ENCODE peak calls at places on chromosome 7, in five cellular contexts. S is fibroblast of the aortic adventitia, L is HCT116, U is GM23338, W is brain microvascular endothelial cell. Y is an unnamed sample.

GRCh38 chr7:42029405-42029804 is 207.6 kb downstream of the GLI3 start:
- DNase-seq in S (no peak), L (no peak), U (peak), W (no peak), Y (no peak)

GRCh38 chr7:155269766-155270585 is 27.7 kb upstream of the INSIG1 start:
- DNase-seq in S (no peak), L (no peak), U (no peak), W (peak), Y (no peak)

GRCh38 chr7:35362341-35362740 is 108.4 kb upstream of the TBX20 start:
- DNase-seq in S (no peak), L (no peak), U (no peak), W (no peak), Y (no peak)

GRCh38 chr7:148575640-148576411 is 14.7 kb upstream of the C7orf33 start:
- DNase-seq in S (peak), L (peak), U (peak), W (peak), Y (peak)

GRCh38 chr7:93014410-93014809 is 103.4 kb downstream of the SAMD9 start:
- DNase-seq in S (no peak), L (no peak), U (no peak), W (no peak), Y (no peak)

GRCh38 chr7:94289071-94289470 is 105.6 kb upstream of the COL1A2 start:
- DNase-seq in S (peak), L (peak), U (peak), W (peak), Y (no peak)

GRCh38 chr7:17234398-17235021 is 63.9 kb upstream of the AHR start:
- DNase-seq in S (peak), L (peak), U (peak), W (peak), Y (no peak)

GRCh38 chr7:134374791-134375190 is 58.1 kb upstream of the SLC35B4 start:
- DNase-seq in S (no peak), L (no peak), U (no peak), W (no peak), Y (no peak)

GRCh38 chr7:95669513-95669912 is 73.2 kb upstream of the PDK4 start:
- DNase-seq in S (no peak), L (no peak), U (no peak), W (no peak), Y (no peak)

GRCh38 chr7:4958477-4959301 is at the start of gene MMD2:
- DNase-seq in S (no peak), L (no peak), U (peak), W (no peak), Y (no peak)
- H3K4me3 ChIP-seq in S (no peak), L (no peak), U (peak), W (no peak), Y (peak)

GRCh38 chr7:156764016-156764669 is 123.6 kb downstream of the RNF32 start:
- DNase-seq in S (peak), L (peak), U (peak), W (peak), Y (peak)
- TF ChIP-seq CTCF in S (peak), L (peak), U (peak), W (peak), Y (peak)

GRCh38 chr7:36711256-36711655 is 13.0 kb downstream of the AOAH start:
- DNase-seq in S (no peak), L (no peak), U (no peak), W (no peak), Y (no peak)
- H3K4me3 ChIP-seq in S (no peak), L (no peak), U (no peak), W (no peak), Y (no peak)

GRCh38 chr7:99876933-99877332 is at the start of gene OR2AE1:
- DNase-seq in S (no peak), L (no peak), U (no peak), W (no peak), Y (no peak)

GRCh38 chr7:99881370-99881769 is 4.5 kb upstream of the OR2AE1 start:
- DNase-seq in S (no peak), L (no peak), U (no peak), W (no peak), Y (no peak)

GRCh38 chr7:99876491-99876890 is 342 bp downstream of the OR2AE1 start:
- DNase-seq in S (no peak), L (no peak), U (no peak), W (no peak), Y (no peak)
- TF ChIP-seq CTCF in S (no peak), L (no peak), U (peak), W (no peak), Y (no peak)

GRCh38 chr7:50580053-50580452 is 14.8 kb upstream of the DDC start:
- DNase-seq in S (no peak), L (no peak), U (no peak), W (no peak), Y (no peak)
- H3K4me3 ChIP-seq in S (no peak), L (no peak), U (no peak), W (no peak), Y (no peak)

GRCh38 chr7:121137580-121137979 is 149.1 kb downstream of the CPED1 start:
- DNase-seq in S (no peak), L (no peak), U (no peak), W (no peak), Y (no peak)
- TF ChIP-seq CTCF in S (no peak), L (no peak), U (no peak), W (no peak), Y (no peak)

DNA sequence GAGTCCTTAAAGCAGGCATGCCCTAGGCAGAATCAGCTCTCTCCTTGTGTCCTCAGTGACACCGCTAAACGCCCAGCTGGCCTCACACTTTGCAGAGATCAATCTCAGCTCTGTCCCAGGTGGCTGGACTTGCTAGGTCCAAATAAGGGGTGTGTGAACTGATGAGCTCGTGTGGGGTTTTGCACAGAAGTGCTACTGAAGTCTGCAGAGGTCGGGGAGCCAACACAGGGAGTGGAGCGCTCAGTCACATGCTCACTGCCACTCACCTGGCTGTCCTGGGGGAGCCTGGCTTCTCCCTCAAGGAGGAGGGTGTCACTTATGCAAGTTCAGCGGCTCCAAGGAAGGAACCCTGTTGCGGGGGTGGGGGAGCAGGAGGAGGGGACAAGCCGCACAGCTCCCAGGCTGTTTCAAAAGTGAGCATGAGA is 2.0 kb downstream of the ELN start:
- DNase-seq in S (no peak), L (no peak), U (peak), W (no peak), Y (peak)
- H3K4me3 ChIP-seq in S (peak), L (no peak), U (no peak), W (no peak), Y (no peak)

GRCh38 chr7:4739528-4739992 is 35.9 kb upstream of the AP5Z1 start:
- DNase-seq in S (peak), L (no peak), U (no peak), W (peak), Y (peak)
- TF ChIP-seq CTCF in S (peak), L (no peak), U (no peak), W (peak), Y (peak)

GRCh38 chr7:5370454-5371353 is 52.9 kb downstream of the TNRC18 start:
- DNase-seq in S (no peak), L (no peak), U (no peak), W (no peak), Y (no peak)
- H3K4me3 ChIP-seq in S (no peak), L (no peak), U (no peak), W (no peak), Y (no peak)

DNA sequence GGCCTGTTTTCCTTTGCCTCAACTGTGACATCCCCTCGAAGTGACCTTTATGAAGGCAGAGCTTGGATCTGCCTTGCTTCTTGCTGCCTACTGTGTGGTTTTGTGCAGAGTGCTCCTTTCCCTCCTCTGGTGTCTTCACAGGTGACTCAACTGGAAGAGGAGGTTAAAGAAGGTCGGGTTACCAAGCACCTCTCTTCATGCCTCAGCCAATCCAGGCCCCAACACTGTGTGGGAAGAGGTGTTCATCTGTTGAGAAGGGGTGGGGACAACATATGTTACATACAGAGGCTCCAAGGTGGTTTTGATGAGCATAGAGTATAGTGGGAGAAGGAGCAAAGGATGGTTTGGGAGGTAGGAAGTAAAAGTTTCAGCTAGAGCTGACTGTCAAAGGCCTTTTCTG is 155.7 kb downstream of the AUTS2 start:
- DNase-seq in S (no peak), L (no peak), U (no peak), W (no peak), Y (no peak)
- TF ChIP-seq CTCF in S (no peak), L (no peak), U (no peak), W (no peak), Y (no peak)